ENCODE peak calls at places on chromosomes 6 and 20, in nine cellular contexts. One of them, this sample, is unnamed.

GRCh38 chr6:38933426-38933825 is 115.2 kb upstream of the GLP1R start:
- DNase-seq in KBM-7: peak
- DNase-seq in suprapubic skin: no peak
- DNase-seq in GM23338: peak
- DNase-seq in NCI-H1417 treated with DMSO at 0.1 percent for 48 hours: no peak
- DNase-seq in NCI-H2081: no peak
- DNase-seq in H7: no peak
- DNase-seq in stimulated activated CD4-positive, alpha-beta T cell treated with anti-CD3 and anti-CD28 coated beads, Interleukin-4, amount 100 ng/mL, for 4 hours: no peak
- DNase-seq in EL: peak
- DNase-seq in this sample: no peak

GRCh38 chr6:41640436-41640835 is 2.2 kb downstream of the MDFI start:
- DNase-seq in GM23338: no peak
- DNase-seq in stimulated activated CD4-positive, alpha-beta T cell treated with anti-CD3 and anti-CD28 coated beads, Interleukin-4, amount 100 ng/mL, for 4 hours: no peak
- DNase-seq in NCI-H2081: no peak
- DNase-seq in KBM-7: no peak
- DNase-seq in H7: peak
- DNase-seq in EL: no peak
- DNase-seq in suprapubic skin: no peak
- DNase-seq in NCI-H1417 treated with DMSO at 0.1 percent for 48 hours: no peak
- DNase-seq in this sample: no peak

GRCh38 chr6:27545271-27546046 is 72.6 kb upstream of the ZNF184 start:
- DNase-seq in EL: peak
- DNase-seq in KBM-7: no peak
- DNase-seq in stimulated activated CD4-positive, alpha-beta T cell treated with anti-CD3 and anti-CD28 coated beads, Interleukin-4, amount 100 ng/mL, for 4 hours: no peak
- DNase-seq in suprapubic skin: no peak
- DNase-seq in NCI-H1417 treated with DMSO at 0.1 percent for 48 hours: no peak
- DNase-seq in GM23338: peak
- DNase-seq in H7: peak
- DNase-seq in NCI-H2081: peak
- DNase-seq in this sample: peak

GRCh38 chr20:11521831-11522230 is 395.9 kb upstream of the BTBD3 start:
- DNase-seq in EL: no peak
- DNase-seq in KBM-7: no peak
- DNase-seq in H7: no peak
- DNase-seq in stimulated activated CD4-positive, alpha-beta T cell treated with anti-CD3 and anti-CD28 coated beads, Interleukin-4, amount 100 ng/mL, for 4 hours: no peak
- DNase-seq in GM23338: no peak
- DNase-seq in suprapubic skin: no peak
- DNase-seq in NCI-H2081: no peak
- DNase-seq in NCI-H1417 treated with DMSO at 0.1 percent for 48 hours: no peak
- DNase-seq in this sample: no peak

GRCh38 chr20:18156045-18156444 is 18.4 kb downstream of the KAT14 start:
- DNase-seq in KBM-7: no peak
- DNase-seq in NCI-H2081: no peak
- DNase-seq in stimulated activated CD4-positive, alpha-beta T cell treated with anti-CD3 and anti-CD28 coated beads, Interleukin-4, amount 100 ng/mL, for 4 hours: no peak
- DNase-seq in H7: no peak
- DNase-seq in GM23338: no peak
- DNase-seq in suprapubic skin: no peak
- DNase-seq in NCI-H1417 treated with DMSO at 0.1 percent for 48 hours: no peak
- DNase-seq in EL: no peak
- DNase-seq in this sample: no peak

GRCh38 chr20:41047975-41048305 is 19.3 kb downstream of the TOP1 start:
- DNase-seq in H7: no peak
- DNase-seq in stimulated activated CD4-positive, alpha-beta T cell treated with anti-CD3 and anti-CD28 coated beads, Interleukin-4, amount 100 ng/mL, for 4 hours: no peak
- DNase-seq in NCI-H2081: no peak
- DNase-seq in NCI-H1417 treated with DMSO at 0.1 percent for 48 hours: no peak
- DNase-seq in GM23338: no peak
- DNase-seq in KBM-7: peak
- DNase-seq in suprapubic skin: no peak
- DNase-seq in EL: peak
- DNase-seq in this sample: no peak

GRCh38 chr6:56869346-56869745 is 85.6 kb upstream of the BEND6 start:
- DNase-seq in EL: no peak
- DNase-seq in H7: no peak
- DNase-seq in KBM-7: no peak
- DNase-seq in stimulated activated CD4-positive, alpha-beta T cell treated with anti-CD3 and anti-CD28 coated beads, Interleukin-4, amount 100 ng/mL, for 4 hours: no peak
- DNase-seq in GM23338: no peak
- DNase-seq in NCI-H2081: no peak
- DNase-seq in NCI-H1417 treated with DMSO at 0.1 percent for 48 hours: no peak
- DNase-seq in suprapubic skin: no peak
- DNase-seq in this sample: no peak

GRCh38 chr6:85065831-85066230 is 301.4 kb upstream of the TBX18 start:
- DNase-seq in NCI-H1417 treated with DMSO at 0.1 percent for 48 hours: no peak
- DNase-seq in EL: no peak
- DNase-seq in GM23338: no peak
- DNase-seq in stimulated activated CD4-positive, alpha-beta T cell treated with anti-CD3 and anti-CD28 coated beads, Interleukin-4, amount 100 ng/mL, for 4 hours: no peak
- DNase-seq in NCI-H2081: no peak
- DNase-seq in H7: no peak
- DNase-seq in suprapubic skin: no peak
- DNase-seq in KBM-7: no peak
- DNase-seq in this sample: no peak

GRCh38 chr6:138795809-138796469 is at the start of gene ECT2L:
- DNase-seq in KBM-7: no peak
- DNase-seq in GM23338: peak
- DNase-seq in NCI-H2081: peak
- DNase-seq in NCI-H1417 treated with DMSO at 0.1 percent for 48 hours: no peak
- DNase-seq in H7: peak
- DNase-seq in suprapubic skin: peak
- DNase-seq in stimulated activated CD4-positive, alpha-beta T cell treated with anti-CD3 and anti-CD28 coated beads, Interleukin-4, amount 100 ng/mL, for 4 hours: no peak
- DNase-seq in EL: peak
- DNase-seq in this sample: peak

GRCh38 chr20:31861346-31862156 is 8.8 kb downstream of the DUSP15 start:
- DNase-seq in NCI-H2081: peak
- DNase-seq in suprapubic skin: peak
- DNase-seq in NCI-H1417 treated with DMSO at 0.1 percent for 48 hours: peak
- DNase-seq in stimulated activated CD4-positive, alpha-beta T cell treated with anti-CD3 and anti-CD28 coated beads, Interleukin-4, amount 100 ng/mL, for 4 hours: peak
- DNase-seq in GM23338: peak
- DNase-seq in EL: peak
- DNase-seq in KBM-7: peak
- DNase-seq in H7: peak
- DNase-seq in this sample: peak

GRCh38 chr6:43804550-43805223 is 34.7 kb downstream of the VEGFA start:
- DNase-seq in GM23338: no peak
- DNase-seq in stimulated activated CD4-positive, alpha-beta T cell treated with anti-CD3 and anti-CD28 coated beads, Interleukin-4, amount 100 ng/mL, for 4 hours: no peak
- DNase-seq in KBM-7: no peak
- DNase-seq in EL: no peak
- DNase-seq in NCI-H1417 treated with DMSO at 0.1 percent for 48 hours: no peak
- DNase-seq in suprapubic skin: no peak
- DNase-seq in NCI-H2081: no peak
- DNase-seq in H7: no peak
- DNase-seq in this sample: no peak

GRCh38 chr20:54173653-54174451 is at the start of gene CYP24A1:
- DNase-seq in stimulated activated CD4-positive, alpha-beta T cell treated with anti-CD3 and anti-CD28 coated beads, Interleukin-4, amount 100 ng/mL, for 4 hours: no peak
- DNase-seq in GM23338: peak
- DNase-seq in suprapubic skin: no peak
- DNase-seq in NCI-H2081: no peak
- DNase-seq in KBM-7: no peak
- DNase-seq in EL: peak
- DNase-seq in H7: peak
- DNase-seq in NCI-H1417 treated with DMSO at 0.1 percent for 48 hours: no peak
- DNase-seq in this sample: no peak

GRCh38 chr20:1301031-1301529 is 27.9 kb downstream of the SDCBP2 start:
- DNase-seq in H7: peak
- DNase-seq in KBM-7: peak
- DNase-seq in GM23338: peak
- DNase-seq in suprapubic skin: no peak
- DNase-seq in stimulated activated CD4-positive, alpha-beta T cell treated with anti-CD3 and anti-CD28 coated beads, Interleukin-4, amount 100 ng/mL, for 4 hours: peak
- DNase-seq in NCI-H1417 treated with DMSO at 0.1 percent for 48 hours: no peak
- DNase-seq in NCI-H2081: no peak
- DNase-seq in EL: peak
- DNase-seq in this sample: no peak

GRCh38 chr6:130811932-130812331 is 15.3 kb upstream of the SMLR1 start:
- DNase-seq in EL: no peak
- DNase-seq in KBM-7: no peak
- DNase-seq in suprapubic skin: no peak
- DNase-seq in stimulated activated CD4-positive, alpha-beta T cell treated with anti-CD3 and anti-CD28 coated beads, Interleukin-4, amount 100 ng/mL, for 4 hours: no peak
- DNase-seq in NCI-H1417 treated with DMSO at 0.1 percent for 48 hours: no peak
- DNase-seq in NCI-H2081: no peak
- DNase-seq in H7: no peak
- DNase-seq in GM23338: no peak
- DNase-seq in this sample: no peak

GRCh38 chr20:15241696-15242095 is 904.3 kb upstream of the FLRT3 start:
- DNase-seq in KBM-7: no peak
- DNase-seq in NCI-H1417 treated with DMSO at 0.1 percent for 48 hours: no peak
- DNase-seq in GM23338: no peak
- DNase-seq in stimulated activated CD4-positive, alpha-beta T cell treated with anti-CD3 and anti-CD28 coated beads, Interleukin-4, amount 100 ng/mL, for 4 hours: no peak
- DNase-seq in EL: no peak
- DNase-seq in suprapubic skin: no peak
- DNase-seq in NCI-H2081: no peak
- DNase-seq in H7: no peak
- DNase-seq in this sample: no peak

GRCh38 chr6:110358536-110359148 is 493 bp upstream of the METTL24 start:
- DNase-seq in suprapubic skin: no peak
- DNase-seq in stimulated activated CD4-positive, alpha-beta T cell treated with anti-CD3 and anti-CD28 coated beads, Interleukin-4, amount 100 ng/mL, for 4 hours: no peak
- DNase-seq in KBM-7: no peak
- DNase-seq in GM23338: no peak
- DNase-seq in EL: no peak
- DNase-seq in H7: no peak
- DNase-seq in NCI-H1417 treated with DMSO at 0.1 percent for 48 hours: no peak
- DNase-seq in NCI-H2081: no peak
- DNase-seq in this sample: no peak

GRCh38 chr20:63586797-63587196 is 12.8 kb upstream of the HELZ2 start:
- DNase-seq in H7: no peak
- DNase-seq in NCI-H2081: no peak
- DNase-seq in NCI-H1417 treated with DMSO at 0.1 percent for 48 hours: no peak
- DNase-seq in GM23338: no peak
- DNase-seq in stimulated activated CD4-positive, alpha-beta T cell treated with anti-CD3 and anti-CD28 coated beads, Interleukin-4, amount 100 ng/mL, for 4 hours: no peak
- DNase-seq in KBM-7: no peak
- DNase-seq in suprapubic skin: no peak
- DNase-seq in EL: no peak
- DNase-seq in this sample: no peak

GRCh38 chr6:5087389-5087788 is 2.2 kb downstream of the PPP1R3G start:
- DNase-seq in NCI-H2081: no peak
- DNase-seq in EL: no peak
- DNase-seq in GM23338: peak
- DNase-seq in stimulated activated CD4-positive, alpha-beta T cell treated with anti-CD3 and anti-CD28 coated beads, Interleukin-4, amount 100 ng/mL, for 4 hours: no peak
- DNase-seq in H7: peak
- DNase-seq in KBM-7: no peak
- DNase-seq in suprapubic skin: no peak
- DNase-seq in NCI-H1417 treated with DMSO at 0.1 percent for 48 hours: no peak
- DNase-seq in this sample: no peak

GRCh38 chr20:33733654-33734576 is 2.1 kb downstream of the ZNF341 start:
- DNase-seq in NCI-H1417 treated with DMSO at 0.1 percent for 48 hours: no peak
- DNase-seq in NCI-H2081: no peak
- DNase-seq in KBM-7: peak
- DNase-seq in H7: no peak
- DNase-seq in suprapubic skin: no peak
- DNase-seq in EL: peak
- DNase-seq in stimulated activated CD4-positive, alpha-beta T cell treated with anti-CD3 and anti-CD28 coated beads, Interleukin-4, amount 100 ng/mL, for 4 hours: no peak
- DNase-seq in GM23338: peak
- DNase-seq in this sample: no peak

GRCh38 chr6:32047084-32047478 is 8.9 kb downstream of the CYP21A2 start:
- DNase-seq in GM23338: no peak
- DNase-seq in EL: peak
- DNase-seq in KBM-7: no peak
- DNase-seq in H7: no peak
- DNase-seq in NCI-H1417 treated with DMSO at 0.1 percent for 48 hours: no peak
- DNase-seq in NCI-H2081: no peak
- DNase-seq in suprapubic skin: no peak
- DNase-seq in stimulated activated CD4-positive, alpha-beta T cell treated with anti-CD3 and anti-CD28 coated beads, Interleukin-4, amount 100 ng/mL, for 4 hours: no peak
- DNase-seq in this sample: no peak

GRCh38 chr20:31967830-31968249 is at the start of gene XKR7:
- DNase-seq in NCI-H1417 treated with DMSO at 0.1 percent for 48 hours: no peak
- DNase-seq in suprapubic skin: no peak
- DNase-seq in H7: peak
- DNase-seq in NCI-H2081: peak
- DNase-seq in EL: no peak
- DNase-seq in stimulated activated CD4-positive, alpha-beta T cell treated with anti-CD3 and anti-CD28 coated beads, Interleukin-4, amount 100 ng/mL, for 4 hours: peak
- DNase-seq in KBM-7: peak
- DNase-seq in GM23338: peak
- DNase-seq in this sample: peak

GRCh38 chr6:111846511-111847409 is 26.5 kb downstream of the FYN start:
- DNase-seq in stimulated activated CD4-positive, alpha-beta T cell treated with anti-CD3 and anti-CD28 coated beads, Interleukin-4, amount 100 ng/mL, for 4 hours: no peak
- DNase-seq in suprapubic skin: no peak
- DNase-seq in KBM-7: no peak
- DNase-seq in H7: no peak
- DNase-seq in NCI-H2081: no peak
- DNase-seq in GM23338: no peak
- DNase-seq in EL: no peak
- DNase-seq in NCI-H1417 treated with DMSO at 0.1 percent for 48 hours: no peak
- DNase-seq in this sample: no peak

GRCh38 chr6:2551705-2552104 is 199.0 kb downstream of the MYLK4 start:
- DNase-seq in H7: no peak
- DNase-seq in GM23338: no peak
- DNase-seq in KBM-7: no peak
- DNase-seq in suprapubic skin: no peak
- DNase-seq in EL: no peak
- DNase-seq in stimulated activated CD4-positive, alpha-beta T cell treated with anti-CD3 and anti-CD28 coated beads, Interleukin-4, amount 100 ng/mL, for 4 hours: no peak
- DNase-seq in NCI-H1417 treated with DMSO at 0.1 percent for 48 hours: no peak
- DNase-seq in NCI-H2081: no peak
- DNase-seq in this sample: no peak

GRCh38 chr20:56348746-56349145 is 10.0 kb upstream of the FAM210B start:
- DNase-seq in EL: peak
- DNase-seq in stimulated activated CD4-positive, alpha-beta T cell treated with anti-CD3 and anti-CD28 coated beads, Interleukin-4, amount 100 ng/mL, for 4 hours: no peak
- DNase-seq in KBM-7: no peak
- DNase-seq in H7: no peak
- DNase-seq in NCI-H1417 treated with DMSO at 0.1 percent for 48 hours: no peak
- DNase-seq in suprapubic skin: no peak
- DNase-seq in NCI-H2081: no peak
- DNase-seq in GM23338: no peak
- DNase-seq in this sample: no peak

GRCh38 chr6:18742406-18742805 is 355.3 kb downstream of the RNF144B start:
- DNase-seq in suprapubic skin: no peak
- DNase-seq in EL: no peak
- DNase-seq in GM23338: no peak
- DNase-seq in H7: no peak
- DNase-seq in KBM-7: no peak
- DNase-seq in stimulated activated CD4-positive, alpha-beta T cell treated with anti-CD3 and anti-CD28 coated beads, Interleukin-4, amount 100 ng/mL, for 4 hours: no peak
- DNase-seq in NCI-H1417 treated with DMSO at 0.1 percent for 48 hours: no peak
- DNase-seq in NCI-H2081: no peak
- DNase-seq in this sample: no peak

GRCh38 chr20:44204156-44204831 is 6.3 kb downstream of the OSER1 start:
- DNase-seq in stimulated activated CD4-positive, alpha-beta T cell treated with anti-CD3 and anti-CD28 coated beads, Interleukin-4, amount 100 ng/mL, for 4 hours: no peak
- DNase-seq in EL: peak
- DNase-seq in KBM-7: no peak
- DNase-seq in H7: no peak
- DNase-seq in NCI-H2081: no peak
- DNase-seq in suprapubic skin: no peak
- DNase-seq in NCI-H1417 treated with DMSO at 0.1 percent for 48 hours: no peak
- DNase-seq in GM23338: no peak
- DNase-seq in this sample: no peak

This sample was measured in NCI-H748 treated with DMSO at 0.1 percent for 48 hours.